ENCODE peak calls at places on chromosomes 3 and 15, in four cellular contexts. B is bronchial epithelial cell, X is lower lobe of right lung, G is osteocyte. H is an unnamed sample.

GRCh38 chr3:127851899-127852298 is 29.6 kb upstream of the MGLL start:
- DNase-seq in X (no peak), B (no peak), G (peak), H (no peak)

GRCh38 chr3:105960381-105960780 is 91.6 kb upstream of the CBLB start:
- DNase-seq in G (no peak), X (no peak), B (no peak), H (no peak)

GRCh38 chr3:173622156-173622555 is 224.6 kb downstream of the NLGN1 start:
- DNase-seq in G (no peak), X (no peak), B (no peak), H (peak)

GRCh38 chr3:20043398-20043797 is 3.2 kb downstream of the KAT2B start:
- DNase-seq in G (no peak), B (no peak), X (peak), H (no peak)

GRCh38 chr3:171282041-171282440 is 178.2 kb downstream of the TNIK start:
- DNase-seq in B (no peak), X (no peak), G (no peak), H (peak)

GRCh38 chr3:73868688-73869315 is 244.1 kb upstream of the PDZRN3 start:
- DNase-seq in X (no peak), G (no peak), B (peak), H (peak)

GRCh38 chr3:4757056-4757948 is 221.9 kb upstream of the BHLHE40 start:
- DNase-seq in B (no peak), X (no peak), G (no peak), H (no peak)

GRCh38 chr3:131114201-131114600 is 87.5 kb downstream of the NEK11 start:
- DNase-seq in X (no peak), G (no peak), B (no peak), H (no peak)

GRCh38 chr15:84839714-84840113 is 22.6 kb downstream of the ALPK3 start:
- DNase-seq in X (no peak), G (no peak), B (no peak), H (no peak)

GRCh38 chr3:16124636-16125035 is 49.8 kb upstream of the GALNT15 start:
- DNase-seq in B (peak), X (no peak), G (no peak), H (peak)

GRCh38 chr3:172332256-172333041 is 115.8 kb downstream of the GHSR start:
- DNase-seq in X (peak), B (peak), G (no peak), H (peak)

GRCh38 chr15:74382004-74382816 is 14.8 kb upstream of the CYP11A1 start:
- DNase-seq in X (peak), G (peak), B (peak), H (peak)

GRCh38 chr3:101676765-101677435 is at the start of gene ZBTB11:
- DNase-seq in G (peak), B (peak), X (peak), H (peak)
- TF ChIP-seq CTCF in G (peak), B (peak), X (peak), H (peak)

DNA sequence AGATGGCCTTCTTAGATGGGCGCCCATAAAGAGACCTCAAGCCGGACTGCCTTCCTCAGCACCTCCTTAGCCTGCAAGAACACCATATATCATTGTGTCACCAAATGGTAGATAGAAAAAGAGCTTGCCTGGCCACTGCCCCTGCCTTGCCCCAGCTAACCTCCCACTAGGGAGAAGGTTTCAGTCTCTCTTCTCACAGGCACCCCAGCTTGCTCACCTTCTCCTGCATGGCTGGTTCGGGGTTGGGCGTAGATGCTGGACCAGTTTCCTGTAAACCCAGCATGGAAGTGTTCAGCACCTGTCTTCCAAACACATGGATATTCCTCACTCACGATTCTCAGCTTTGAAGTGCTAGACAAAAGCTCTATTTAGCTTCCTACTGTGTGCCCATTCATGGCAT is 3.3 kb upstream of the SLC22A14 start:
- DNase-seq in G (peak), X (no peak), B (no peak), H (no peak)
- TF ChIP-seq CTCF in G (no peak), X (no peak), B (no peak), H (no peak)

GRCh38 chr15:48406911-48407310 is 75.7 kb downstream of the DUT start:
- DNase-seq in G (no peak), X (no peak), B (no peak), H (no peak)
- TF ChIP-seq CTCF in G (peak), X (no peak), B (peak), H (peak)

GRCh38 chr3:120198305-120198878 is 86.6 kb downstream of the GPR156 start:
- DNase-seq in X (no peak), G (no peak), B (peak), H (peak)
- TF ChIP-seq CTCF in X (peak), G (peak), B (peak), H (peak)

GRCh38 chr3:141542989-141543388 is 56.2 kb downstream of the RASA2 start:
- DNase-seq in G (no peak), B (no peak), X (no peak), H (no peak)
- TF ChIP-seq CTCF in G (no peak), B (no peak), X (no peak), H (peak)

GRCh38 chr15:77535845-77536244 is 96.9 kb downstream of the LINGO1 start:
- DNase-seq in B (peak), G (no peak), X (no peak), H (no peak)

GRCh38 chr15:77533986-77534385 is 98.7 kb downstream of the LINGO1 start:
- DNase-seq in G (no peak), B (no peak), X (no peak), H (no peak)

GRCh38 chr15:77538011-77538410 is 94.7 kb downstream of the LINGO1 start:
- DNase-seq in B (no peak), X (no peak), G (no peak), H (no peak)

GRCh38 chr15:77538793-77539487 is 93.8 kb downstream of the LINGO1 start:
- DNase-seq in G (no peak), X (peak), B (no peak), H (no peak)

DNA sequence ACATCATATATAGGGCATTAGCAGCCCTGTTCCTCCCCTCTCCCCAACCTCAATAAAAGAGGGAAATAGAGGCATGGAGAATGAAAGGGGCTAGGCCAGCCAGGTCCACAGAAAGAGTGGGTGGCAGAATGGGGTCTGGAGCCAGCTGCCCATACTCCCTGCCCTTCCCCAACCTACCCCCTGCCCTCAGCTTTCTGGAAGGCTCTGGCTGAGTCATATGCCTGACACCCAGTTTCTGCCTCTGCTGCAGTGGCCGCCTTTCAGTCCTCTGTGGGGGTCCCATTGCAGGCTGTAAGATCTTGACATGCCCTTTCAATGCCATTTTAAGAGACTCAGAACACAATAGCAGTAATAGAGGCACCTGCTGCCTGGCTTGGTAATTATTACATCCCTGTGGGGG is 95.7 kb downstream of the LINGO1 start:
- DNase-seq in B (no peak), G (no peak), X (no peak), H (no peak)
- TF ChIP-seq CTCF in B (no peak), G (no peak), X (no peak), H (no peak)

GRCh38 chr15:37106490-37107001 is 6.2 kb upstream of the MEIS2 start:
- DNase-seq in B (no peak), G (no peak), X (no peak), H (no peak)
- TF ChIP-seq CTCF in B (peak), G (peak), X (peak), H (no peak)

GRCh38 chr3:86990734-86991481 is at the start of gene VGLL3:
- DNase-seq in B (no peak), G (peak), X (peak), H (peak)
- TF ChIP-seq CTCF in B (peak), G (peak), X (peak), H (peak)

H was measured in HFFc6.